ENCODE peak calls at places on chromosomes 4 and X, in five cellular contexts. F is HepG2, P is K562, V is GM12878, U is H1. D is an unnamed sample. For H3K4me1, the result is how much of the 10 kb centered on the place peaks cover.

GRCh38 chrX:140866446-140866845 is 135.9 kb upstream of the SPANXB1 start:
- DNase-seq in F (no peak), P (no peak), U (no peak), V (no peak), D (no peak)

GRCh38 chr4:86380176-86380724 is 20.4 kb upstream of the MAPK10 start:
- DNase-seq in U (no peak), P (no peak), V (no peak), F (peak), D (no peak)

GRCh38 chrX:136453771-136454170 is 34.0 kb upstream of the BRS3 start:
- DNase-seq in F (no peak), U (no peak), V (no peak), P (no peak), D (no peak)

GRCh38 chrX:123835661-123836371 is 24.0 kb upstream of the XIAP start:
- DNase-seq in U (no peak), V (no peak), P (no peak), F (no peak), D (no peak)

GRCh38 chr4:61373901-61374611 is 173.9 kb downstream of the ADGRL3 start:
- DNase-seq in U (no peak), P (no peak), V (no peak), F (no peak), D (no peak)

GRCh38 chrX:44456685-44457084 is 86.0 kb downstream of the FUNDC1 start:
- DNase-seq in V (no peak), U (no peak), P (no peak), F (no peak), D (no peak)

GRCh38 chr4:133156096-133156495 is 7.0 kb downstream of the PCDH10 start:
- DNase-seq in U (no peak), V (no peak), F (no peak), P (no peak), D (no peak)

GRCh38 chr4:108830509-108831244 is 67.8 kb upstream of the ETNPPL start:
- DNase-seq in U (no peak), P (no peak), F (no peak), V (no peak), D (no peak)

GRCh38 chrX:80751456-80751855 is 58.2 kb downstream of the BRWD3 start:
- DNase-seq in U (no peak), P (no peak), F (no peak), V (no peak), D (no peak)

GRCh38 chr4:75745721-75746199 is 21.4 kb downstream of the USO1 start:
- DNase-seq in F (no peak), U (no peak), V (no peak), P (peak), D (no peak)

GRCh38 chrX:136954930-136955329 is 74.4 kb upstream of the RBMX start:
- DNase-seq in V (no peak), F (peak), U (no peak), P (no peak), D (peak)

GRCh38 chr4:56976283-56976877 is 1.0 kb downstream of the NOA1 start:
- DNase-seq in P (peak), V (no peak), F (peak), U (no peak), D (peak)

GRCh38 chr4:144504853-144505252 is 141.1 kb upstream of the HHIP start:
- DNase-seq in U (no peak), V (no peak), F (no peak), P (no peak), D (no peak)

GRCh38 chr4:144509088-144509854 is 136.7 kb upstream of the HHIP start:
- DNase-seq in F (no peak), V (no peak), U (no peak), P (no peak), D (peak)

DNA sequence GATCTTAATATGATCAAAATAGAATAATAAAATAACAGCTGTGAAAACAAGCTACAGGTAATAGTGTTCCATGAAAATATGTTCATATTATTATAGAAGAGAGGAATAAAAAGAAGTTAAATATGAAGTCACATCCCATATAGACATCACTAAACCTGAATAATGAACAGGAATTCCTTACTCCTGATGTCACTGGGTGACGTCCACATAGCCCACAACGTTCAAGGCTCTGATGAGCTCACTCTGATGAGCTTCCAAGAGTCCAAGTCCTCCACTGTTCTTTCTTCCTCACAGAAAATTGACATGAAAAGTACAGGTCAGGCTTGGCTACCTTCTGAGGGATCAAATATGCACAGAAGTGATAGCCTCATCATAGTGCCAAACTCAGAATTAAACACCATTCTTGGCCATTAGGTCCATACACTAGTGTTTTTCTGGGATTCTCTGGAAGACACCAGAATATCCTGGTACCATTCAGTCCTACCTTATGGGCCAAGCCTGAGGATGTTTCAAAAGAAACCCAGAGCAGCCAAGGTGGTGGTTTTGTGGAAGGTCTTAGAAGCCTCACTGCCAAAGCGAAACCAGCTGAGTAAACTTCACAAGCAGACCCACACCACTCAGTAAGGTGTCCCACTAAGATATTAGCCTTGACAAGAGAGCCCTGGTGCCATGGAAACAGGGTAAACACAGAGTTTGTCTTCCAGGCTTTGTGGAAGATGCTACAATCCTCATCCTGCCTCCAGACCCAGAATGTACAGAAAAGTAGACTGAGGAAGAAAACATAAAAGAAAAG is 138.5 kb upstream of the HHIP start:
- DNase-seq in V (no peak), F (no peak), P (no peak), U (no peak), D (no peak)
- H3K4me1 ChIP-seq in V (under half), F (under half), P (under half), U (under half), D (under half)

DNA sequence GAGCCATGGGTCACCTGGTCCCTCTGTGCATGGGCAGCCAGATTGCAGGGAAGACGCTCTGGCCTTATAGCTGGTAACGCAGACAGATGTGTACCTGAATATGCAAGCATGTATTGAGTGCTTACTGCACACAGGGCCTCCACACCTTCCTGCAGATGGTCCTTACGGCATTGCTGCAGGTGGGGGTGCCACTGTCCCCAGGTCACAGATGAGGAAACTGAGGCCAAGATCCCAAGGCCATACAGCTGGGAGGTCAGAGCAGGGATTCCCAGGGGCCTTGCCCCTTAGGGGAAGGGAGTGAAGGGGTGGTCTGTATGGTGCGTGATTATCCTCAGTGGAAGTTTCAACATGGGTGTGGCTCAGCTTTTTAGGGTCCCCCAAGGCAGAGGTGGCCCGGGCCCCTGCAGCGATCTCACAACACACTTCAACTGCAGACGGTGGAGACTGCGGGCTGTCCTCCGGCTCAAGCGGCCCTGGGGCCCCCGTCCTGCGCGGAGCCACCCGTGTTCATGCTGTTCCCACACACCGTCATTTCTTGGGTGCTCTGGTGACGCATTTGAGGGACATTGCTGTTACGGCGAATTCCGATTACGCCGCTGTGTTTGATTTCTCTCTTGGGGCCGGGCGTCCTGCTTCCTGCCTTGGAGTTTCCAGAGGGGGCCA is 8.1 kb downstream of the DOK7 start:
- DNase-seq in U (no peak), V (no peak), F (no peak), P (no peak), D (no peak)
- TF ChIP-seq CREB1 in U (no peak), V (no peak), F (no peak), P (no peak), D (no peak)

DNA sequence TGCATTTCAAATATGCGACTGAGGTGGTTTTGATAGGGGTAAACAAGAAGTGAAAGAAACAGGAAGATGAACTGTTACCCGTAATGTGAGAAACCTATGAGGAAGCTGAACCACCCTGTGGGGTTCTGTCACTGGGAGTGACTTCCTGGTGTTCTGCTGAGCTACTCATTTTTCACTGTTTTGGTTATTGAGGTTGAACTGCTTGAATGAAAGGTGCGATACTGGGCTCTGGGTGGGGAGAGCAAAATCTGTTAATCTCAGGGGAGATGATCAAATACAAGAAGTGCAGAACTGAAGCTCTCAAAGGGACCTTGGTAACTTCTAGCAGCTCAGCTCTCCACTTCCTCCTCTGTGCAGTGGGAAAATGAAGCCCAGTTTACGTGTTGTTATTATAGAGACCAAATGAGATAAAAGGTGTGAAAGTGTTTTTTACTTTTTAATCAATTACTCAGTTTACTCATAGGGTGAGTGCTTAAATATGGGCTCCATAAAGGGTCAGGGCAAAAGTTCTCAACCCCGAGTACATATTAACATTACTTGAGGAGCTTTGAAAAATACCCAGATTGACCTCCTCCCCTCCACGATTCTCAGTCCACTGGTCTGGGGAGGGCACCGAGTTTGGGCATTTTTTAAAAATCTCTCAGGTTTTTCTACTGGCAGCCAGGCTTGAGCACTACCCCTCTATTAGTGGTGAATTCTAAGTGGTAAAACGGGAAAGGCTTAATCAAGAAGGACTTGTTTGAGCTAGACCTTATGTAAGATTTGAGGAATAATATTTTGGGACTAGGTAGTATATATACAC is 66.7 kb downstream of the COQ2 start:
- DNase-seq in V (peak), P (no peak), U (no peak), F (no peak), D (no peak)
- H3K4me1 ChIP-seq in V (half or more), P (under half), U (under half), F (under half), D (under half)

DNA sequence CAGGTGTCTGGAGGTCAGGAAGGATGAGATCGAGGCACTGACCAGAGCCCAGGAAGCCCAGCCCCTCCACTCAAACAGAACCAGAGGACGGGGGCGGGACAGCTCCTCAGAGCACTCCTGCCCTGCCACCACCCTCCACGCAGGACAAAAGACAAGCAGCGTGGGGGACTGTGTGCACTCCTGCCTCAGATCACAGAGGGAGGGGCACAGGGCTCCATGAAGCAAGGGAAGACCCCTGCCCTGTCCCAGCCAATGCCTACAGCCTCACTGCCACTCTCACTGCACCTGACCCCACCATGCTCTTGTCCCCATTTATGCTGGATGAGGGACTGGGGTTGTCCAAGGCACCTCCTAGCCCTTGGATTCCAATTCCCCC is 169.0 kb downstream of the AFAP1 start:
- DNase-seq in U (no peak), P (no peak), V (no peak), F (no peak), D (no peak)
- TF ChIP-seq CREB1 in U (no peak), P (no peak), V (no peak), F (no peak), D (no peak)